ENCODE peak calls at places on chromosomes 16 and 17, in five cellular contexts. L is GM12878, B is H1, I is K562, R is HepG2. S is an unnamed sample.

GRCh38 chr16:15704545-15704987 is 54.5 kb downstream of the NDE1 start:
- DNase-seq in L (no peak), B (peak; percentile 33), I (peak; percentile 87), R (peak; percentile 75), S (peak; percentile 39)

GRCh38 chr17:72516772-72517399 is 396.1 kb downstream of the SOX9 start:
- DNase-seq in L (no peak), B (no peak), I (no peak), R (peak; percentile 72), S (no peak)

GRCh38 chr16:4116328-4117249 is at the start of gene ADCY9:
- DNase-seq in L (no peak), B (no peak), I (peak; percentile 98), R (peak; percentile 50), S (peak; percentile 16)

GRCh38 chr16:71311553-71312158 is 22.5 kb upstream of the CMTR2 start:
- DNase-seq in L (no peak), B (peak; percentile 15), I (peak; percentile 51), R (peak; percentile 54), S (no peak)

GRCh38 chr16:60123387-60124023 is 1389.4 kb upstream of the GOT2 start:
- DNase-seq in L (no peak), B (no peak), I (no peak), R (no peak), S (no peak)

GRCh38 chr17:81120695-81121621 is 44.3 kb upstream of the PVALEF start:
- DNase-seq in L (no peak), B (no peak), I (no peak), R (no peak), S (no peak)

GRCh38 chr17:69415431-69415830 is 934 bp downstream of the MAP2K6 start:
- DNase-seq in L (no peak), B (no peak), I (no peak), R (no peak), S (no peak)

GRCh38 chr17:77502626-77503292 is 362.0 kb downstream of the SEC14L1 start:
- DNase-seq in L (no peak), B (no peak), I (no peak), R (no peak), S (no peak)

GRCh38 chr16:19505600-19506303 is 16.1 kb downstream of the GDE1 start:
- DNase-seq in L (no peak), B (no peak), I (no peak), R (no peak), S (no peak)
- TF ChIP-seq ATF3 in L (no peak), B (no peak), I (no peak), R (no peak), S (no peak)

GRCh38 chr17:53516643-53517042 is 306.1 kb upstream of the KIF2B start:
- DNase-seq in L (no peak), B (no peak), I (no peak), R (no peak), S (no peak)
- TF ChIP-seq CTCF in L (no peak), B (peak; percentile 46), I (peak; percentile 4), R (no peak), S (no peak)

GRCh38 chr16:16868727-16869126 is 489.8 kb downstream of the NPIPA7 start:
- DNase-seq in L (no peak), B (no peak), I (no peak), R (no peak), S (no peak)
- TF ChIP-seq POLR2A in L (no peak), B (no peak), I (no peak), R (no peak), S (no peak)

DNA sequence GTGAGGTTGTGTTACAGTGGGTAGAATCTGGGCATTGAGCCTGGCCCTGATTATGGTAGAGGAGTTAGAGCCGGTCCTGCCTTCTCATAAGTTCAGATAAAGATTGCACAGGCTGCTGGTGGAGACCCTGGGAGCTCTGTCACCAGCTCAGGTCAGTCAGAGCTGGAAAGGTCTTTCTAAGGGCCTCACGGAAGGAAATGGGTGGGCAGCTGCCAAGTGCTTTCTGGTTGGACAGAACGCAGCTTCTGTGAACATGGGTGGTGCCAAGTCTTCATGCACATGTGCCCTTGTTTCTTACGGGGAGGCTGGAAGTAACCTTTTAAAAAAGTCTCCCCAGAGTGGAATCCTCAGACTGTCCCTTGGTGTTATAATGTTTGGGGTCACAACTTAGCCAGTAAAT is 14.9 kb downstream of the ALKBH5 start:
- DNase-seq in L (no peak), B (no peak), I (no peak), R (no peak), S (no peak)
- TF ChIP-seq ATF3 in L (no peak), B (no peak), I (no peak), R (no peak), S (no peak)

GRCh38 chr17:38585056-38585804 is 20.5 kb downstream of the SRCIN1 start:
- DNase-seq in L (no peak), B (no peak), I (peak; percentile 41), R (peak; percentile 33), S (no peak)
- TF ChIP-seq CTCF in L (no peak), B (no peak), I (no peak), R (peak; percentile 24), S (no peak)

DNA sequence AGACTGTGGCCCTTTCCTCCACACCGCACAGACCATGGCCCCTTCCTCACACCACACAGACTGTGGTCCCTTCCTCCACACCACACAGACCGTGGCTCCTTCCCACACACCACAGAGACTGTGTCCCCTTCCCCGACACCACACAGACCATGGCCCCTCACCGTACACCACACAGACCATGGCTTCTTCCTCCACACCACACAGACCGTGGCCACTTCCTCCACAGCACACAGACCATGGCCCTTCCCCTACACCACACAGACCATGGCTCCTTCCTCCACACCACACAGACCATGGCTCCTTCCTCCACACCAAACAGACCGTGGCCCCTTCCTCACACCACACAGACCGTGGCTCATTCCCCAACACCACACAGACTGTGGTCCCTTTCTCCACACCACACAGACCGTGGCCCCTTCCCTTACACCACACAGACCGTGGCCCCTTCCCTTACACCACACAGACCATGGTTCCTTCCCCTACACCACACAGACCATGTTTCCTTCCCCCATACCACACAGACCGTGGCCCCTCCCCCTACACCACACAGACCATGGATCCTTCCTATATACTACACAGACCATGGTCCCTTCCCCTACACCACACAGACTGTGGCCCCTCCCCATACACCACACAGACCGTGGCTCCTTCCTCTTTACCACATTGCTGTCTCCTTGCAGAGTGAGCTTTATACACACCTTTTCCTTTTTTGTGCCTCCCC is 297.5 kb upstream of the FOXF1 start:
- DNase-seq in L (no peak), B (no peak), I (no peak), R (no peak), S (no peak)
- TF ChIP-seq POLR2A in L (no peak), B (no peak), I (no peak), R (no peak), S (no peak)

GRCh38 chr17:62626719-62627218 is 701 bp upstream of the MRC2 start:
- DNase-seq in L (no peak), B (no peak), I (no peak), R (peak; percentile 31), S (no peak)
- TF ChIP-seq ATF3 in L (no peak), B (no peak), I (no peak), R (no peak), S (no peak)

GRCh38 chr16:85220125-85220839 is 108.0 kb upstream of the CIBAR2 start:
- DNase-seq in L (no peak), B (no peak), I (no peak), R (peak; percentile 22), S (no peak)
- TF ChIP-seq CTCF in L (no peak), B (no peak), I (no peak), R (peak; percentile 31), S (no peak)

DNA sequence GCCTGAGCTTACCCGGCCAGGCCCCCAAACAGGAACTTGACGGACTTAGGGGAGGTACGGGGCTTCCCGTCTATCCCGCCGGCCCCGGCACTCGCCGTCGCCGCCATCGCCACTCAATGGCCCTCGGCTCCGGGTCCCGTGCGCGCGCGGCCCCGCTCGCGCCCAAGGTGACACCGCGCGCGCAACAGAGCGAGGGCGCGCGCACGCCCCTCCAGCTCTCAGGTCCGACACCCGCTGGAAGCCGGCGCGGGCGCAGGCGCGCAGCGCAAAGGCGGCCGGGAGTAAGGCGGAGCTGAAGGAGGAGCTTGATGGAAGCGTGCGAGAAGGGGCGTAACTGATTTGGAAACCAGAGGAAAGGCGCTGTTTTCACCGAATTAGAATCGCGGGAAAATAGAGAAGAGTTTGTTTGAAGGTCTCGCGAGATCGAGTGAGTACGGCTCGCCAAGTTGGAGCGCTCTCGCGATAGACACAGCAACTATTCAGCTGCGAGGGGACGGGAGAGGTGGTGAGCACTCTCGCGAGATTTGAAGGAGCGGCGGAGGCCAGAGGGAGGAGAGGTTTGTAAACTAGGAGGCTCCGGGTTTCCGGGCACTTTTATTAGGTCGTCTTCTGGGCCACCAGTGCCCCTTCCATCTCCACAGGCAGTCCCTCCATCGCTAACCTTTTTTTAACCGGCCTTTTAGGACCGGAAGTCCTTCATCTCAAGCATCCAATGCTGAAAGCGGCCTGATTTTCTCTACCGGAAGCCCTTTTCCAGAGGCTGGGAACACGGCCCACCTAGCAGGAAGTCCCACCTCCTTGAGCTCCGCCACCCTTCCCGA is at the start of the genes RNF167 and SLC25A11:
- DNase-seq in L (peak; percentile 100), B (peak; percentile 95), I (peak; percentile 90), R (peak; percentile 100), S (peak; percentile 100)
- TF ChIP-seq POLR2A in L (peak; percentile 88), B (peak; percentile 76), I (peak; percentile 78), R (peak; percentile 67), S (peak; percentile 91)